ENCODE peak calls at places on chromosomes 3 and 15, in six cellular contexts. C is neuronal stem cell, L is GM23338, O is GM23248, V is neural progenitor cell, M is DND-41. F is an unnamed sample.
A peak's percentile ranks its signal among the peaks of the same experiment; 100 is the strongest.

GRCh38 chr3:153440311-153440710 is 278.3 kb downstream of the RAP2B start:
- DNase-seq in M (no peak), L (no peak), O (no peak), V (no peak), C (no peak), F (no peak)

GRCh38 chr15:82113116-82113715 is 67.4 kb upstream of the MEX3B start:
- DNase-seq in O (no peak), L (no peak), V (no peak), M (no peak), C (no peak), F (no peak)

GRCh38 chr15:100818927-100819326 is 60.7 kb upstream of the ALDH1A3 start:
- DNase-seq in L (no peak), V (no peak), O (peak; percentile 44), C (no peak), M (no peak), F (no peak)

GRCh38 chr3:131933665-131934064 is 101.1 kb downstream of the CPNE4 start:
- DNase-seq in V (no peak), M (no peak), O (no peak), L (no peak), C (no peak), F (no peak)

GRCh38 chr15:61327019-61327631 is 98.0 kb upstream of the RORA start:
- DNase-seq in V (no peak), M (no peak), O (no peak), C (no peak), L (no peak), F (no peak)

GRCh38 chr3:72977060-72977459 is 19.6 kb upstream of the PPP4R2 start:
- DNase-seq in L (no peak), O (peak; percentile 39), M (no peak), C (no peak), V (no peak), F (no peak)

GRCh38 chr15:67720556-67721175 is 104.6 kb upstream of the SKOR1 start:
- DNase-seq in V (no peak), L (no peak), O (no peak), M (no peak), C (no peak), F (peak; percentile 39)

GRCh38 chr3:52779411-52780297 is 2.3 kb downstream of the ITIH1 start:
- DNase-seq in C (no peak), O (no peak), L (no peak), V (peak; percentile 0), M (no peak), F (peak; percentile 12)

GRCh38 chr15:86892774-86893449 is 813.2 kb downstream of the AGBL1 start:
- DNase-seq in O (no peak), V (no peak), L (peak; percentile 36), M (no peak), C (no peak), F (no peak)
- H2AFZ ChIP-seq in O (no peak overlapping the region), V (no peak overlapping the region), L (peak overlapping the region; percentile 15), M (no peak overlapping the region), C (no peak overlapping the region), F (no peak overlapping the region)

GRCh38 chr3:66304293-66304692 is 83.5 kb downstream of the SLC25A26 start:
- DNase-seq in V (no peak), O (no peak), L (no peak), C (no peak), M (no peak), F (no peak)
- H2AFZ ChIP-seq in V (no peak overlapping the region), O (no peak overlapping the region), L (no peak overlapping the region), C (no peak overlapping the region), M (no peak overlapping the region), F (no peak overlapping the region)

DNA sequence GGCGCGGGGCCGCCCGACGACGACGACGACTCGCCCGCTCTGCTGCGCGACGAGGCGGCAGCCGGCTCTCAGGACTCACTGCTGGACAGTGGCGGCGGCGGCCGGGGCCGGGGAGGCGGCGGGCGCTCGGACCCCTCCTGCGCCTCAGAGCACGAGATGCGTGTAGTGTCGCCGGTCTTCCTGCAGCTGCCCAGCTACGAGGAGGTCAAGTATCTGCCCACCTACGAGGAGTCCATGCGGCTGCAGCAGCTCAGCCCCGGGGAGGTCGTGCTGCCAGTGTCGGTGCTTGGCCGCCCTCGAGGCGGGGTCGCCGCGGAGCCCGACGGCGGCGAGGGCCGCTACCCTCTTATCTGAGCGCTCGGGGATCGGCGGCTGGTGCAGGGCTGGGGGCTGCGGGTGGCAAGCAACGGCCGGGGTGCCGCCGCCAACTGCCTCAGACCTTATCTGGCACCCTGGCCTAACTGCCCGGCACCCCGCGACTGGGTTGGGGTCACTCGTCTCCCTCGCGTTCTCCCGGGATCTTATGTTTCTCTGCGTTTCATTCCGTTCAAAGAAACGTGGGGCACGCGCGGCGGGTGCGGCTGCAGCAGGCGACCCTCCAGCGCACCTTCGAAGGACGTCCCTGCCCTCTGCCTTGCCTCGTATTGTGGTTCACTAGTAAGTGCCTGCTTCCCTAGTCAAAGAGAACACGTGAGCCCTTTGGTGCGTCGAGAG is 961 bp downstream of the C3orf80 start:
- DNase-seq in C (peak; percentile 23), L (peak; percentile 65), V (peak; percentile 74), M (no peak), O (peak; percentile 25), F (no peak)
- H2AFZ ChIP-seq in C (peak overlapping the region; percentile 99), L (peak overlapping the region; percentile 97), V (peak overlapping the region; percentile 74), M (no peak overlapping the region), O (peak overlapping the region; percentile 80), F (no peak overlapping the region)

GRCh38 chr15:70268698-70269251 is 171.1 kb upstream of the TLE3 start:
- DNase-seq in M (no peak), L (no peak), C (no peak), V (no peak), O (no peak), F (no peak)

GRCh38 chr15:70269991-70270751 is 172.5 kb upstream of the TLE3 start:
- DNase-seq in O (no peak), L (no peak), C (no peak), M (no peak), V (no peak), F (no peak)

GRCh38 chr15:70269331-70269911 is 171.7 kb upstream of the TLE3 start:
- DNase-seq in L (no peak), O (no peak), C (no peak), V (peak; percentile 48), M (no peak), F (no peak)

GRCh38 chr15:70271422-70272088 is 173.8 kb upstream of the TLE3 start:
- DNase-seq in V (peak; percentile 50), O (peak; percentile 99), M (no peak), L (no peak), C (peak; percentile 43), F (no peak)

GRCh38 chr15:70270752-70271111 is 173.0 kb upstream of the TLE3 start:
- DNase-seq in V (no peak), O (no peak), C (no peak), L (no peak), M (no peak), F (no peak)
- H2AFZ ChIP-seq in V (no peak overlapping the region), O (no peak overlapping the region), C (no peak overlapping the region), L (no peak overlapping the region), M (no peak overlapping the region), F (no peak overlapping the region)

GRCh38 chr3:194058189-194058571 is 77.8 kb upstream of the HES1 start:
- DNase-seq in O (peak; percentile 66), C (peak; percentile 72), M (no peak), V (peak; percentile 93), L (peak; percentile 92), F (peak; percentile 67)
- H2AFZ ChIP-seq in O (peak overlapping the region; percentile 32), C (peak overlapping the region; percentile 82), M (no peak overlapping the region), V (no peak overlapping the region), L (no peak overlapping the region), F (peak overlapping the region; percentile 46)

GRCh38 chr3:42905740-42906084 is 230 bp upstream of the ZNF662 start:
- DNase-seq in M (no peak), C (no peak), O (no peak), V (no peak), L (no peak), F (no peak)
- H2AFZ ChIP-seq in M (no peak overlapping the region), C (no peak overlapping the region), O (peak overlapping the region; percentile 93), V (no peak overlapping the region), L (peak overlapping the region; percentile 69), F (no peak overlapping the region)

GRCh38 chr15:35137175-35137574 is 52.1 kb upstream of the NANOGP8 start:
- DNase-seq in V (no peak), C (no peak), L (no peak), O (no peak), M (no peak), F (no peak)

GRCh38 chr15:35141743-35142356 is 56.8 kb upstream of the NANOGP8 start:
- DNase-seq in O (peak; percentile 85), V (no peak), M (no peak), L (no peak), C (no peak), F (no peak)

GRCh38 chr15:35139822-35140221 is 54.7 kb upstream of the NANOGP8 start:
- DNase-seq in O (no peak), L (no peak), V (no peak), M (no peak), C (no peak), F (no peak)

GRCh38 chr15:35142578-35142977 is 57.5 kb upstream of the NANOGP8 start:
- DNase-seq in L (no peak), V (no peak), M (no peak), O (peak; percentile 19), C (no peak), F (no peak)
- H2AFZ ChIP-seq in L (no peak overlapping the region), V (no peak overlapping the region), M (no peak overlapping the region), O (peak overlapping the region; percentile 84), C (peak overlapping the region; percentile 16), F (no peak overlapping the region)

GRCh38 chr3:126373146-126373613 is 16.0 kb upstream of the KLF15 start:
- DNase-seq in O (no peak), C (no peak), V (no peak), M (no peak), L (no peak), F (no peak)
- H2AFZ ChIP-seq in O (no peak overlapping the region), C (no peak overlapping the region), V (no peak overlapping the region), M (no peak overlapping the region), L (no peak overlapping the region), F (no peak overlapping the region)

GRCh38 chr3:181176610-181177009 is 187.1 kb upstream of the DNAJC19 start:
- DNase-seq in M (peak; percentile 47), V (peak; percentile 52), O (peak; percentile 75), L (peak; percentile 70), C (peak; percentile 26), F (peak; percentile 14)
- H2AFZ ChIP-seq in M (no peak overlapping the region), V (peak overlapping the region; percentile 80), O (no peak overlapping the region), L (no peak overlapping the region), C (no peak overlapping the region), F (no peak overlapping the region)

F was measured in OCI-LY7.